ENCODE peak calls at places on chromosome 11, in eight cellular contexts. N is Panc1; G is H4; Z is activated T-cell treated with anti-CD3 and anti-CD28 coated beads for 1 hour; R is activated CD8-positive, alpha-beta T cell treated with anti-CD3 and anti-CD28 coated beads, Interleukin-2, amount 10 ng/mL, durations not matched to agents 7 days and 5 days; W is T follicular helper cell; A is germinal center; F is AG10803. X is an unnamed sample.

GRCh38 chr11:3169235-3169951 is 4.3 kb upstream of the OSBPL5 start:
- DNase-seq in G (peak), Z (no peak), R (no peak), W (no peak), N (no peak), F (peak), A (no peak), X (peak)

GRCh38 chr11:65165847-65166317 is 4.2 kb upstream of the SPDYC start:
- DNase-seq in N (no peak), R (no peak), W (no peak), Z (no peak), A (no peak), G (no peak), F (no peak), X (no peak)

GRCh38 chr11:10197091-10197490 is 96.9 kb downstream of the SBF2 start:
- DNase-seq in W (no peak), A (no peak), F (peak), R (no peak), G (no peak), N (no peak), Z (no peak), X (no peak)

GRCh38 chr11:44445500-44446340 is 119.7 kb upstream of the CD82 start:
- DNase-seq in A (no peak), W (no peak), Z (no peak), F (no peak), R (no peak), N (no peak), G (no peak), X (no peak)

GRCh38 chr11:62961017-62961416 is 23.8 kb downstream of the SLC22A6 start:
- DNase-seq in R (no peak), N (no peak), Z (no peak), W (no peak), F (no peak), G (no peak), A (no peak), X (no peak)

GRCh38 chr11:69913591-69914285 is 94.5 kb upstream of the FGF3 start:
- DNase-seq in A (no peak), W (no peak), R (no peak), Z (no peak), G (no peak), N (no peak), F (no peak), X (no peak)

GRCh38 chr11:96607890-96608558 is 218.2 kb downstream of the JRKL start:
- DNase-seq in F (no peak), R (no peak), A (no peak), W (no peak), G (no peak), Z (no peak), N (no peak), X (no peak)

GRCh38 chr11:30107899-30108298 is 91.1 kb upstream of the KCNA4 start:
- DNase-seq in W (no peak), R (no peak), Z (no peak), N (peak), G (peak), F (peak), A (no peak), X (no peak)

GRCh38 chr11:108220721-108221346 is 1.6 kb downstream of the NPAT start:
- DNase-seq in F (no peak), G (no peak), A (no peak), Z (no peak), W (no peak), R (no peak), N (no peak), X (no peak)

GRCh38 chr11:45649544-45650165 is 15.8 kb downstream of the CHST1 start:
- DNase-seq in W (no peak), R (no peak), G (no peak), F (no peak), Z (no peak), A (no peak), N (no peak), X (no peak)

GRCh38 chr11:12719221-12719620 is 45.0 kb downstream of the TEAD1 start:
- DNase-seq in R (no peak), G (peak), W (no peak), Z (no peak), F (peak), N (no peak), A (no peak), X (no peak)

GRCh38 chr11:3855808-3856491 is 486 bp downstream of the STIM1 start:
- DNase-seq in R (peak), W (no peak), A (peak), F (peak), Z (no peak), G (no peak), N (no peak), X (no peak)